ENCODE peak calls at places on chromosomes 1 and 21, in four cellular contexts. F is H1, E is trophoblast cell, Z is mesenchymal stem cell. C is an unnamed sample.

GRCh38 chr1:40820911-40821693 is 37.5 kb downstream of the KCNQ4 start:
- DNase-seq in F (no peak), E (no peak), Z (no peak), C (no peak)

GRCh38 chr1:1394116-1394515 is 5.0 kb downstream of the CCNL2 start:
- DNase-seq in F (no peak), E (no peak), Z (no peak), C (no peak)

GRCh38 chr1:199515261-199515660 is 512.2 kb upstream of the NR5A2 start:
- DNase-seq in F (no peak), E (no peak), Z (no peak), C (no peak)

GRCh38 chr1:6271554-6271953 is 10.7 kb upstream of the GPR153 start:
- DNase-seq in F (no peak), E (no peak), Z (peak), C (no peak)

GRCh38 chr1:162530318-162530984 is 31.1 kb upstream of the UAP1 start:
- DNase-seq in F (peak), E (no peak), Z (no peak), C (peak)

GRCh38 chr21:29928537-29928936 is 11.3 kb downstream of the GRIK1 start:
- DNase-seq in F (no peak), E (no peak), Z (no peak), C (no peak)

GRCh38 chr1:210584439-210585113 is 255.9 kb downstream of the HHAT start:
- DNase-seq in F (peak), E (peak), Z (peak), C (peak)

GRCh38 chr1:180253585-180254495 is 23.8 kb downstream of the LHX4 start:
- DNase-seq in F (no peak), E (peak), Z (no peak), C (no peak)

GRCh38 chr1:165917166-165917565 is 89.8 kb downstream of the UCK2 start:
- DNase-seq in F (no peak), E (no peak), Z (no peak), C (no peak)

GRCh38 chr1:151371340-151371739 is 1.2 kb downstream of the SELENBP1 start:
- DNase-seq in F (no peak), E (no peak), Z (peak), C (no peak)

GRCh38 chr21:31930001-31930400 is 57.2 kb downstream of the HUNK start:
- DNase-seq in F (no peak), E (no peak), Z (no peak), C (no peak)

GRCh38 chr1:67716800-67717199 is 31.8 kb downstream of the GADD45A start:
- DNase-seq in F (no peak), E (no peak), Z (no peak), C (no peak)

GRCh38 chr1:234427950-234428646 is 50.9 kb downstream of the TARBP1 start:
- DNase-seq in F (no peak), E (no peak), Z (no peak), C (no peak)

GRCh38 chr1:221097479-221098281 is 218.4 kb downstream of the HLX start:
- DNase-seq in F (no peak), E (peak), Z (peak), C (no peak)

GRCh38 chr1:232669981-232670763 is 40.2 kb upstream of the SIPA1L2 start:
- DNase-seq in F (no peak), E (peak), Z (no peak), C (no peak)

GRCh38 chr1:31679091-31679490 is 24.7 kb downstream of the COL16A1 start:
- DNase-seq in F (no peak), E (no peak), Z (no peak), C (no peak)

GRCh38 chr1:54798206-54798605 is 2.9 kb downstream of the TTC22 start:
- DNase-seq in F (no peak), E (no peak), Z (no peak), C (no peak)

GRCh38 chr1:157099633-157100009 is at the start of gene ETV3L:
- DNase-seq in F (no peak), E (no peak), Z (no peak), C (no peak)

GRCh38 chr21:24395320-24395933 is 1211.9 kb downstream of the MRPL39 start:
- DNase-seq in F (no peak), E (no peak), Z (no peak), C (no peak)

GRCh38 chr1:243597383-243597782 is 252.7 kb downstream of the AKT3 start:
- DNase-seq in F (no peak), E (peak), Z (peak), C (no peak)

GRCh38 chr21:25750085-25750484 is 15.3 kb downstream of the GABPA start:
- DNase-seq in F (no peak), E (no peak), Z (no peak), C (no peak)

DNA sequence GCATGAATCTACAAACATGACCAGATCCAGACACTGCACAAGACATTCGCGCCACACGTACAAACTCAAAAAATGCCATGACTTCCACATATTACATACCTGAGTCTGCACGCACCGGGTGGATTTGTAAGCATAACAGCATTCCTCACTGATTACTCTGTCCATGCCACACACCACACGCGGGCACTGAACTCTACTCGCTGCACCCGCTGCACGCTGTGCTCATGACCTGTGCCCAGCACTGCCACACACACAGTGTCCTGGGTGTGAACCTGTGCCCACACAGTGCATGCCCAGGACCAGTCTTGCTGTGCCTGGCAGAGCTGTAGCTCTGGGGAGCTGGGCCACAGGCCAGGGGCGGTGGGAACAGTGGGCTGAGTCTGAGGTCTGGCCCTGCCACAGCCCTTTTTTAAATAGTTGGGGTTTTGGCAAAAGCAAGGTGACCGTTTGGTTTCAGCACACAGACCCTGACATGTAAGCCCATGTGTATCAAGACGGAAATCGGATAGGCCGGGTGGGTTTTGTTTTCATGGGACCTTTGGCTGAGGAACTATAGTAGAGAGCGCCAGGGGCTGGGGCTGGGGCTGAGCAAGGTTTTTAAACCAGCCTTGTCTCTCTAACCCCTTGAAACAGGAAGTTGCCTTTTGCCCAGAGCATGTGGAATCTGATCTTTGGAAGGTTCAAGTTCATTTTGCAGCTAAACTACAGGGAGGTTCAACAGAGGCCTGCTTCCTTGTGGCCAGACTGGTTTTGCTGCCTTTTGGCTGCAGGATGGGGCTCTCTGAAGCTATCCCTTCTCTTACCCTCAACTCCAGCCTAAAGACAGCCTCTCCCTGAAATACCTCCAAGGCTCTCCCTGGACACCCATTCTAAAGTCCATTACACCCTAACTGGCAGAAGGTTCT is 12.3 kb upstream of the GOLT1A start:
- DNase-seq in F (no peak), E (peak), Z (no peak), C (no peak)
- H2AFZ ChIP-seq in F (no peak), E (no peak), Z (no peak), C (no peak)

DNA sequence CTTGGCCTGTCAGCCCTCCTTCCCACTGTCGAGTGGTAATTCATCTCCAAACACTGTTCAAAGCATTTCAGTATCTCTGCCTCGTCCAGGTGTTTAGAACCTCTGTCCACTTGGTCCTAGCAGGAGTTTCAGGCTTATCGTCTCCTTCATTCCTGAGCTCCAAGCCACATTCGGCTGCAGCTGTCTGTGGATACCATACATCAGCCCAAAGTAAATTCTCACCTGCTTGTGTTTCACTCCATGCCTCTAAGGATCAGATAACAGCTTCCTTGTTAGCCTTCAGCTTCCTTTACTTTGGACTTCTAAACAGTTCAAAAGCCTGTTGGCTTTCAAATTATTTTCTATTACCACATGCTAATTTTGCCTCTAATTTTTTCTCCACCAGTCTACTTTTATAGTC is 219.0 kb upstream of the L1TD1 start:
- DNase-seq in F (no peak), E (peak), Z (no peak), C (no peak)
- H3K4me3 ChIP-seq in F (no peak), E (no peak), Z (no peak), C (no peak)

DNA sequence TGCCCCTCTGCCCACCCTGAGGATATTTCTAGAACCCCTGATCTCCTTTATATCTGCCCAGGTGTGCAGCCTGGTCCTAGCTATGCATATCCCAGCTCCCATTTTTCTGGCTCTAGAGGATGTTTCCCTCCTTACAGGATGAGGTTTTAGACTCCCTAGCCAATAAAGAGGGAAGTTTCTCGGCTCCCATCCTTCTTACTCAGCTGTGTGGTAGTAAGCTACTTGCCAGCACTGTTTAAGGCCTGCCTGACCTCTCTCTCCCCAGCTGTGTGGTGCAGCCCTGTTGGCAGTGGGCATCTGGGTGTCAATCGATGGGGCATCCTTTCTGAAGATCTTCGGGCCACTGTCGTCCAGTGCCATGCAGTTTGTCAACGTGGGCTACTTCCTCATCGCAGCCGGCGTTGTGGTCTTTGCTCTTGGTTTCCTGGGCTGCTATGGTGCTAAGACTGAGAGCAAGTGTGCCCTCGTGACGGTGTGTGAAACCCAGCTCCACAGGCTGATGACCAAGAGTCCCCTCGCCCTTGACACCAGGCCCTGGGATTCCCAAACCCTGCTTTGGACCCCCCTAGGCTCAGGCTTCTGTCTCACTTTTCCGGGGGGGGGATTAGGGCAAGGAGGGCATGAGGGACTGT is 7.8 kb upstream of the P3R3URF start:
- DNase-seq in F (no peak), E (no peak), Z (no peak), C (no peak)
- H4K8ac ChIP-seq in F (no peak), E (no peak), Z (no peak), C (no peak)

GRCh38 chr1:206684003-206684402 is 702 bp upstream of the MAPKAPK2 start:
- DNase-seq in F (no peak), E (no peak), Z (no peak), C (no peak)

GRCh38 chr1:206685749-206686485 is 1.2 kb downstream of the MAPKAPK2 start:
- DNase-seq in F (no peak), E (peak), Z (peak), C (peak)

GRCh38 chr1:206686486-206687249 is 2.0 kb downstream of the MAPKAPK2 start:
- DNase-seq in F (no peak), E (no peak), Z (no peak), C (no peak)

GRCh38 chr1:206684478-206685255 is at the start of gene MAPKAPK2:
- DNase-seq in F (peak), E (peak), Z (peak), C (peak)

GRCh38 chr1:206685256-206685748 is 597 bp downstream of the MAPKAPK2 start:
- DNase-seq in F (no peak), E (peak), Z (peak), C (peak)
- H2AFZ ChIP-seq in F (peak), E (peak), Z (no peak), C (peak)